ENCODE peak calls at places on chromosomes 7 and 10, in six cellular contexts. One of them, this sample, is unnamed.

GRCh38 chr10:12262278-12262981 is 66.4 kb downstream of the CDC123 start:
- DNase-seq in body of pancreas: no peak
- DNase-seq in MM.1S: no peak
- DNase-seq in HepG2: peak; percentile 89
- DNase-seq in transverse colon: no peak
- DNase-seq in chondrocyte: peak; percentile 7
- DNase-seq in this sample: no peak

GRCh38 chr7:144720139-144720538 is 115.7 kb downstream of the TPK1 start:
- DNase-seq in chondrocyte: no peak
- DNase-seq in HepG2: no peak
- DNase-seq in transverse colon: no peak
- DNase-seq in body of pancreas: no peak
- DNase-seq in MM.1S: no peak
- DNase-seq in this sample: no peak

GRCh38 chr10:72242675-72243074 is 26.6 kb upstream of the ASCC1 start:
- DNase-seq in transverse colon: peak; percentile 39
- DNase-seq in HepG2: no peak
- DNase-seq in MM.1S: no peak
- DNase-seq in body of pancreas: peak; percentile 49
- DNase-seq in chondrocyte: peak; percentile 68
- DNase-seq in this sample: peak; percentile 58

GRCh38 chr10:80416401-80417098 is 8.2 kb downstream of the PRXL2A start:
- DNase-seq in MM.1S: no peak
- DNase-seq in body of pancreas: peak; percentile 40
- DNase-seq in chondrocyte: no peak
- DNase-seq in transverse colon: peak; percentile 41
- DNase-seq in HepG2: no peak
- DNase-seq in this sample: peak; percentile 90

GRCh38 chr7:2162959-2163358 is 69.8 kb downstream of the MAD1L1 start:
- DNase-seq in transverse colon: no peak
- DNase-seq in chondrocyte: no peak
- DNase-seq in body of pancreas: no peak
- DNase-seq in MM.1S: no peak
- DNase-seq in HepG2: no peak
- DNase-seq in this sample: no peak

GRCh38 chr10:89302628-89303027 is 782 bp downstream of the IFIT2 start:
- DNase-seq in body of pancreas: no peak
- DNase-seq in transverse colon: no peak
- DNase-seq in chondrocyte: no peak
- DNase-seq in HepG2: no peak
- DNase-seq in MM.1S: no peak
- DNase-seq in this sample: no peak

GRCh38 chr10:6337382-6337781 is 134.7 kb downstream of the PFKFB3 start:
- DNase-seq in body of pancreas: no peak
- DNase-seq in chondrocyte: no peak
- DNase-seq in HepG2: no peak
- DNase-seq in MM.1S: no peak
- DNase-seq in transverse colon: no peak
- DNase-seq in this sample: no peak

GRCh38 chr10:94076325-94076841 is 82.7 kb downstream of the PLCE1 start:
- DNase-seq in HepG2: peak; percentile 39
- DNase-seq in MM.1S: no peak
- DNase-seq in transverse colon: peak; percentile 16
- DNase-seq in body of pancreas: no peak
- DNase-seq in chondrocyte: no peak
- DNase-seq in this sample: no peak

GRCh38 chr7:4770886-4771285 is 4.5 kb upstream of the AP5Z1 start:
- DNase-seq in MM.1S: no peak
- DNase-seq in chondrocyte: no peak
- DNase-seq in transverse colon: no peak
- DNase-seq in HepG2: no peak
- DNase-seq in body of pancreas: no peak
- DNase-seq in this sample: no peak

GRCh38 chr10:97211229-97211628 is 25.5 kb upstream of the SLIT1 start:
- DNase-seq in chondrocyte: no peak
- DNase-seq in HepG2: no peak
- DNase-seq in MM.1S: no peak
- DNase-seq in transverse colon: no peak
- DNase-seq in body of pancreas: no peak
- DNase-seq in this sample: no peak

GRCh38 chr10:73814276-73814895 is 3.0 kb upstream of the NDST2 start:
- DNase-seq in body of pancreas: no peak
- DNase-seq in chondrocyte: no peak
- DNase-seq in HepG2: no peak
- DNase-seq in transverse colon: no peak
- DNase-seq in MM.1S: no peak
- DNase-seq in this sample: no peak

GRCh38 chr7:149494738-149495368 is 2.8 kb downstream of the ZNF746 start:
- DNase-seq in chondrocyte: no peak
- DNase-seq in MM.1S: no peak
- DNase-seq in body of pancreas: no peak
- DNase-seq in HepG2: peak; percentile 62
- DNase-seq in transverse colon: no peak
- DNase-seq in this sample: no peak

GRCh38 chr7:31043035-31043434 is 9.1 kb upstream of the ADCYAP1R1 start:
- DNase-seq in MM.1S: no peak
- DNase-seq in HepG2: no peak
- DNase-seq in body of pancreas: no peak
- DNase-seq in chondrocyte: no peak
- DNase-seq in transverse colon: no peak
- DNase-seq in this sample: no peak

GRCh38 chr10:132634241-132634946 is 96.8 kb downstream of the INPP5A start:
- DNase-seq in chondrocyte: no peak
- DNase-seq in HepG2: no peak
- DNase-seq in transverse colon: peak; percentile 69
- DNase-seq in body of pancreas: peak; percentile 5
- DNase-seq in MM.1S: no peak
- DNase-seq in this sample: no peak

GRCh38 chr10:12191715-12192114 is 4.0 kb downstream of the NUDT5 start:
- DNase-seq in MM.1S: no peak
- DNase-seq in body of pancreas: no peak
- DNase-seq in chondrocyte: no peak
- DNase-seq in transverse colon: no peak
- DNase-seq in HepG2: peak; percentile 31
- DNase-seq in this sample: no peak

GRCh38 chr10:73859441-73860049 is 14.8 kb downstream of the CAMK2G start:
- DNase-seq in HepG2: no peak
- DNase-seq in MM.1S: no peak
- DNase-seq in chondrocyte: no peak
- DNase-seq in transverse colon: peak; percentile 34
- DNase-seq in body of pancreas: no peak
- DNase-seq in this sample: no peak

GRCh38 chr7:44218418-44219201 is 17.8 kb downstream of the YKT6 start:
- DNase-seq in transverse colon: no peak
- DNase-seq in MM.1S: no peak
- DNase-seq in HepG2: peak; percentile 56
- DNase-seq in body of pancreas: no peak
- DNase-seq in chondrocyte: peak; percentile 82
- DNase-seq in this sample: no peak

GRCh38 chr7:143318661-143319060 is 2.8 kb downstream of the CLCN1 start:
- DNase-seq in HepG2: peak; percentile 20
- DNase-seq in body of pancreas: no peak
- DNase-seq in chondrocyte: no peak
- DNase-seq in transverse colon: no peak
- DNase-seq in MM.1S: no peak
- DNase-seq in this sample: peak; percentile 67

GRCh38 chr7:130154501-130155317 is 50.5 kb downstream of the TMEM209 start:
- DNase-seq in MM.1S: no peak
- DNase-seq in chondrocyte: no peak
- DNase-seq in transverse colon: no peak
- DNase-seq in body of pancreas: peak; percentile 89
- DNase-seq in HepG2: no peak
- DNase-seq in this sample: no peak

GRCh38 chr10:43254881-43255643 is 11.8 kb downstream of the RASGEF1A start:
- DNase-seq in body of pancreas: peak; percentile 11
- DNase-seq in transverse colon: no peak
- DNase-seq in MM.1S: no peak
- DNase-seq in HepG2: no peak
- DNase-seq in chondrocyte: peak; percentile 77
- DNase-seq in this sample: no peak

GRCh38 chr7:142440219-142441073 is 182.6 kb upstream of the PRSS58 start:
- DNase-seq in body of pancreas: no peak
- DNase-seq in transverse colon: no peak
- DNase-seq in HepG2: peak; percentile 4
- DNase-seq in MM.1S: peak; percentile 36
- DNase-seq in chondrocyte: no peak
- DNase-seq in this sample: no peak

GRCh38 chr7:54878339-54878738 is 119.3 kb upstream of the SEC61G start:
- DNase-seq in MM.1S: peak; percentile 26
- DNase-seq in chondrocyte: no peak
- DNase-seq in HepG2: no peak
- DNase-seq in body of pancreas: no peak
- DNase-seq in transverse colon: no peak
- DNase-seq in this sample: no peak

GRCh38 chr7:84106291-84106690 is 88.3 kb downstream of the SEMA3A start:
- DNase-seq in transverse colon: no peak
- DNase-seq in HepG2: no peak
- DNase-seq in body of pancreas: no peak
- DNase-seq in MM.1S: no peak
- DNase-seq in chondrocyte: no peak
- DNase-seq in this sample: no peak

GRCh38 chr7:30893357-30893756 is 18.3 kb upstream of the AQP1 start:
- DNase-seq in HepG2: no peak
- DNase-seq in transverse colon: no peak
- DNase-seq in chondrocyte: no peak
- DNase-seq in body of pancreas: peak; percentile 64
- DNase-seq in MM.1S: no peak
- DNase-seq in this sample: no peak

This sample was measured in prostate gland.